ENCODE peak calls at places on chromosomes 2 and 18, in eight cellular contexts. L, I, D, Y, H, Q, E and O are unnamed samples.

GRCh38 chr2:241950878-241951331 is 81.4 kb downstream of the RTP5 start:
- DNase-seq in H (peak), I (peak), Y (peak), L (peak), E (peak), D (peak), Q (peak), O (peak)

GRCh38 chr2:73156539-73157124 is 43.9 kb upstream of the RAB11FIP5 start:
- DNase-seq in D (no peak), H (peak), L (peak), Y (peak), I (peak), E (no peak), Q (peak), O (peak)

GRCh38 chr2:62868947-62869346 is 163.4 kb downstream of the EHBP1 start:
- DNase-seq in H (no peak), L (no peak), D (no peak), I (no peak), Y (no peak), E (no peak), Q (no peak), O (no peak)

GRCh38 chr2:63000801-63001200 is 49.8 kb upstream of the OTX1 start:
- DNase-seq in D (no peak), H (no peak), I (no peak), Q (no peak), Y (no peak), L (no peak), E (no peak), O (no peak)

GRCh38 chr2:129877795-129878775 is 101.4 kb upstream of the RAB6C start:
- DNase-seq in Q (no peak), L (no peak), I (peak), E (peak), H (peak), D (no peak), Y (peak), O (peak)

GRCh38 chr2:206083602-206084467 is 2.1 kb downstream of the INO80D start:
- DNase-seq in Q (peak), I (peak), E (peak), D (no peak), L (peak), Y (peak), H (no peak), O (no peak)

GRCh38 chr2:104874230-104874629 is 20.3 kb downstream of the POU3F3 start:
- DNase-seq in E (no peak), Y (no peak), D (no peak), Q (no peak), L (no peak), I (no peak), H (no peak), O (no peak)

GRCh38 chr2:43228341-43228751 is 1.9 kb upstream of the ZFP36L2 start:
- DNase-seq in E (no peak), H (no peak), Q (no peak), I (peak), Y (no peak), L (no peak), D (no peak), O (no peak)

GRCh38 chr2:170711774-170712652 is 3.1 kb upstream of the SP5 start:
- DNase-seq in I (peak), Y (peak), Q (no peak), E (no peak), L (peak), D (no peak), H (no peak), O (no peak)

GRCh38 chr2:18799397-18799796 is 210.0 kb upstream of the NT5C1B start:
- DNase-seq in E (no peak), Q (no peak), I (no peak), D (no peak), L (no peak), Y (no peak), H (no peak), O (no peak)

GRCh38 chr2:121345887-121346286 is 60.9 kb upstream of the TFCP2L1 start:
- DNase-seq in I (no peak), L (no peak), Y (no peak), H (no peak), E (no peak), D (no peak), Q (no peak), O (no peak)

GRCh38 chr2:127080226-127080940 is 26.6 kb downstream of the BIN1 start:
- DNase-seq in Q (no peak), Y (peak), L (no peak), D (no peak), E (peak), I (peak), H (peak), O (no peak)

GRCh38 chr2:218368621-218369153 is 12.0 kb downstream of the CATIP start:
- DNase-seq in Q (peak), I (no peak), L (no peak), D (no peak), H (no peak), Y (no peak), E (no peak), O (peak)

GRCh38 chr2:126890962-126891450 is 7.7 kb upstream of the TEX51 start:
- DNase-seq in D (no peak), Q (no peak), Y (no peak), H (no peak), E (no peak), I (no peak), L (peak), O (no peak)

GRCh38 chr2:179652296-179652695 is 209.1 kb downstream of the ZNF385B start:
- DNase-seq in I (no peak), Y (no peak), D (no peak), E (no peak), H (no peak), L (no peak), Q (no peak), O (no peak)

GRCh38 chr18:35616664-35617423 is 35.3 kb downstream of the GALNT1 start:
- DNase-seq in D (peak), H (no peak), E (peak), I (peak), Y (peak), Q (peak), L (no peak), O (peak)

GRCh38 chr2:175806115-175806470 is 196.0 kb downstream of the LNPK start:
- DNase-seq in Q (no peak), L (no peak), H (no peak), E (no peak), I (no peak), Y (no peak), D (no peak), O (no peak)

GRCh38 chr2:224042191-224042696 is 3.2 kb upstream of the SERPINE2 start:
- DNase-seq in E (no peak), L (no peak), H (no peak), I (no peak), Q (no peak), Y (no peak), D (no peak), O (no peak)

GRCh38 chr18:67463829-67464228 is 52.7 kb downstream of the DSEL start:
- DNase-seq in D (no peak), I (no peak), E (peak), Y (no peak), Q (peak), L (no peak), H (no peak), O (no peak)

GRCh38 chr2:227772197-227772661 is 26.5 kb downstream of the SCYGR8 start:
- DNase-seq in D (no peak), Q (no peak), L (no peak), E (no peak), H (no peak), I (no peak), Y (no peak), O (no peak)